ENCODE peak calls at places on chromosomes 16 and 17, in ten cellular contexts. One of them, this sample, is unnamed.

GRCh38 chr16:60748366-60748765 is 1287.9 kb downstream of the CDH8 start:
- DNase-seq in GM04504: no peak
- DNase-seq in uterus: no peak
- DNase-seq in EH: no peak
- DNase-seq in tibial artery: no peak
- DNase-seq in NCI-H1105: no peak
- DNase-seq in NCI-H1930: no peak
- DNase-seq in stimulated activated CD8-positive, alpha-beta memory T cell treated with anti-CD3 and anti-CD28 coated beads, Interleukin-7, amount 100 ng/mL, for 1 hour: no peak
- DNase-seq in chondrocyte: no peak
- DNase-seq in GM23248: no peak
- DNase-seq in this sample: no peak

GRCh38 chr16:1124291-1124690 is 28.2 kb upstream of the C1QTNF8 start:
- DNase-seq in GM04504: no peak
- DNase-seq in uterus: no peak
- DNase-seq in EH: no peak
- DNase-seq in tibial artery: no peak
- DNase-seq in NCI-H1105: no peak
- DNase-seq in NCI-H1930: no peak
- DNase-seq in stimulated activated CD8-positive, alpha-beta memory T cell treated with anti-CD3 and anti-CD28 coated beads, Interleukin-7, amount 100 ng/mL, for 1 hour: no peak
- DNase-seq in chondrocyte: no peak
- DNase-seq in GM23248: no peak
- DNase-seq in this sample: no peak

GRCh38 chr17:39139561-39139960 is 11.9 kb downstream of the PLXDC1 start:
- DNase-seq in GM04504: no peak
- DNase-seq in uterus: no peak
- DNase-seq in EH: no peak
- DNase-seq in tibial artery: no peak
- DNase-seq in NCI-H1105: no peak
- DNase-seq in NCI-H1930: no peak
- DNase-seq in stimulated activated CD8-positive, alpha-beta memory T cell treated with anti-CD3 and anti-CD28 coated beads, Interleukin-7, amount 100 ng/mL, for 1 hour: no peak
- DNase-seq in chondrocyte: no peak
- DNase-seq in GM23248: no peak
- DNase-seq in this sample: no peak

GRCh38 chr16:57134982-57135381 is 42.6 kb downstream of the CPNE2 start:
- DNase-seq in GM04504: no peak
- DNase-seq in uterus: no peak
- DNase-seq in EH: no peak
- DNase-seq in tibial artery: no peak
- DNase-seq in NCI-H1105: no peak
- DNase-seq in NCI-H1930: no peak
- DNase-seq in stimulated activated CD8-positive, alpha-beta memory T cell treated with anti-CD3 and anti-CD28 coated beads, Interleukin-7, amount 100 ng/mL, for 1 hour: no peak
- DNase-seq in chondrocyte: peak; percentile 46
- DNase-seq in GM23248: no peak
- DNase-seq in this sample: no peak

GRCh38 chr16:87057951-87058560 is 259.1 kb downstream of the C16orf95 start:
- DNase-seq in GM04504: no peak
- DNase-seq in uterus: no peak
- DNase-seq in EH: no peak
- DNase-seq in tibial artery: no peak
- DNase-seq in NCI-H1105: no peak
- DNase-seq in NCI-H1930: no peak
- DNase-seq in stimulated activated CD8-positive, alpha-beta memory T cell treated with anti-CD3 and anti-CD28 coated beads, Interleukin-7, amount 100 ng/mL, for 1 hour: no peak
- DNase-seq in chondrocyte: no peak
- DNase-seq in GM23248: no peak
- DNase-seq in this sample: no peak

GRCh38 chr17:58301504-58302150 is 20.9 kb upstream of the MPO start:
- DNase-seq in GM04504: no peak
- DNase-seq in uterus: no peak
- DNase-seq in EH: no peak
- DNase-seq in tibial artery: peak; percentile 3
- DNase-seq in NCI-H1105: no peak
- DNase-seq in NCI-H1930: no peak
- DNase-seq in stimulated activated CD8-positive, alpha-beta memory T cell treated with anti-CD3 and anti-CD28 coated beads, Interleukin-7, amount 100 ng/mL, for 1 hour: no peak
- DNase-seq in chondrocyte: no peak
- DNase-seq in GM23248: no peak
- DNase-seq in this sample: no peak

GRCh38 chr17:37743875-37744632 is 805 bp downstream of the HNF1B start:
- DNase-seq in GM04504: no peak
- DNase-seq in uterus: no peak
- DNase-seq in EH: no peak
- DNase-seq in tibial artery: no peak
- DNase-seq in NCI-H1105: no peak
- DNase-seq in NCI-H1930: no peak
- DNase-seq in stimulated activated CD8-positive, alpha-beta memory T cell treated with anti-CD3 and anti-CD28 coated beads, Interleukin-7, amount 100 ng/mL, for 1 hour: no peak
- DNase-seq in chondrocyte: peak; percentile 93
- DNase-seq in GM23248: no peak
- DNase-seq in this sample: no peak

GRCh38 chr16:59899940-59900339 is 1165.8 kb upstream of the GOT2 start:
- DNase-seq in GM04504: no peak
- DNase-seq in uterus: no peak
- DNase-seq in EH: no peak
- DNase-seq in tibial artery: no peak
- DNase-seq in NCI-H1105: no peak
- DNase-seq in NCI-H1930: no peak
- DNase-seq in stimulated activated CD8-positive, alpha-beta memory T cell treated with anti-CD3 and anti-CD28 coated beads, Interleukin-7, amount 100 ng/mL, for 1 hour: no peak
- DNase-seq in chondrocyte: no peak
- DNase-seq in GM23248: no peak
- DNase-seq in this sample: no peak

GRCh38 chr16:73122604-73123386 is 74.9 kb upstream of the ZFHX3 start:
- DNase-seq in GM04504: no peak
- DNase-seq in uterus: peak; percentile 25
- DNase-seq in EH: peak; percentile 7
- DNase-seq in tibial artery: peak; percentile 59
- DNase-seq in NCI-H1105: no peak
- DNase-seq in NCI-H1930: no peak
- DNase-seq in stimulated activated CD8-positive, alpha-beta memory T cell treated with anti-CD3 and anti-CD28 coated beads, Interleukin-7, amount 100 ng/mL, for 1 hour: no peak
- DNase-seq in chondrocyte: no peak
- DNase-seq in GM23248: peak; percentile 27
- DNase-seq in this sample: no peak

GRCh38 chr16:3650631-3651265 is 3.7 kb upstream of the DNASE1 start:
- DNase-seq in GM04504: no peak
- DNase-seq in uterus: no peak
- DNase-seq in EH: no peak
- DNase-seq in tibial artery: no peak
- DNase-seq in NCI-H1105: no peak
- DNase-seq in NCI-H1930: no peak
- DNase-seq in stimulated activated CD8-positive, alpha-beta memory T cell treated with anti-CD3 and anti-CD28 coated beads, Interleukin-7, amount 100 ng/mL, for 1 hour: no peak
- DNase-seq in chondrocyte: peak; percentile 67
- DNase-seq in GM23248: no peak
- DNase-seq in this sample: no peak

GRCh38 chr17:41748275-41748674 is 13.8 kb upstream of the HAP1 start:
- DNase-seq in GM04504: no peak
- DNase-seq in uterus: no peak
- DNase-seq in EH: no peak
- DNase-seq in tibial artery: no peak
- DNase-seq in NCI-H1105: no peak
- DNase-seq in NCI-H1930: no peak
- DNase-seq in stimulated activated CD8-positive, alpha-beta memory T cell treated with anti-CD3 and anti-CD28 coated beads, Interleukin-7, amount 100 ng/mL, for 1 hour: no peak
- DNase-seq in chondrocyte: no peak
- DNase-seq in GM23248: no peak
- DNase-seq in this sample: no peak

GRCh38 chr17:59618894-59619312 is 792 bp upstream of the CLTC start:
- DNase-seq in GM04504: no peak
- DNase-seq in uterus: no peak
- DNase-seq in EH: no peak
- DNase-seq in tibial artery: peak; percentile 93
- DNase-seq in NCI-H1105: no peak
- DNase-seq in NCI-H1930: no peak
- DNase-seq in stimulated activated CD8-positive, alpha-beta memory T cell treated with anti-CD3 and anti-CD28 coated beads, Interleukin-7, amount 100 ng/mL, for 1 hour: no peak
- DNase-seq in chondrocyte: no peak
- DNase-seq in GM23248: no peak
- DNase-seq in this sample: no peak

GRCh38 chr16:49640606-49641005 is 215.3 kb downstream of the ZNF423 start:
- DNase-seq in GM04504: no peak
- DNase-seq in uterus: no peak
- DNase-seq in EH: no peak
- DNase-seq in tibial artery: no peak
- DNase-seq in NCI-H1105: no peak
- DNase-seq in NCI-H1930: no peak
- DNase-seq in stimulated activated CD8-positive, alpha-beta memory T cell treated with anti-CD3 and anti-CD28 coated beads, Interleukin-7, amount 100 ng/mL, for 1 hour: no peak
- DNase-seq in chondrocyte: no peak
- DNase-seq in GM23248: no peak
- DNase-seq in this sample: no peak

GRCh38 chr17:33385713-33386112 is 92.6 kb upstream of the ASIC2 start:
- DNase-seq in GM04504: no peak
- DNase-seq in uterus: no peak
- DNase-seq in EH: no peak
- DNase-seq in tibial artery: no peak
- DNase-seq in NCI-H1105: no peak
- DNase-seq in NCI-H1930: no peak
- DNase-seq in stimulated activated CD8-positive, alpha-beta memory T cell treated with anti-CD3 and anti-CD28 coated beads, Interleukin-7, amount 100 ng/mL, for 1 hour: no peak
- DNase-seq in chondrocyte: no peak
- DNase-seq in GM23248: no peak
- DNase-seq in this sample: no peak

GRCh38 chr17:50649042-50649908 is 14.6 kb downstream of the ABCC3 start:
- DNase-seq in GM04504: no peak
- DNase-seq in uterus: no peak
- DNase-seq in EH: peak; percentile 31
- DNase-seq in tibial artery: no peak
- DNase-seq in NCI-H1105: no peak
- DNase-seq in NCI-H1930: no peak
- DNase-seq in stimulated activated CD8-positive, alpha-beta memory T cell treated with anti-CD3 and anti-CD28 coated beads, Interleukin-7, amount 100 ng/mL, for 1 hour: no peak
- DNase-seq in chondrocyte: no peak
- DNase-seq in GM23248: no peak
- DNase-seq in this sample: no peak

GRCh38 chr17:83161298-83162034 is 82.1 kb downstream of the METRNL start:
- DNase-seq in GM04504: peak; percentile 85
- DNase-seq in uterus: peak; percentile 42
- DNase-seq in EH: peak; percentile 79
- DNase-seq in tibial artery: no peak
- DNase-seq in NCI-H1105: no peak
- DNase-seq in NCI-H1930: no peak
- DNase-seq in stimulated activated CD8-positive, alpha-beta memory T cell treated with anti-CD3 and anti-CD28 coated beads, Interleukin-7, amount 100 ng/mL, for 1 hour: no peak
- DNase-seq in chondrocyte: peak; percentile 54
- DNase-seq in GM23248: peak; percentile 89
- DNase-seq in this sample: no peak

GRCh38 chr17:17025621-17026020 is 16.6 kb upstream of the MPRIP start:
- DNase-seq in GM04504: no peak
- DNase-seq in uterus: no peak
- DNase-seq in EH: no peak
- DNase-seq in tibial artery: no peak
- DNase-seq in NCI-H1105: no peak
- DNase-seq in NCI-H1930: no peak
- DNase-seq in stimulated activated CD8-positive, alpha-beta memory T cell treated with anti-CD3 and anti-CD28 coated beads, Interleukin-7, amount 100 ng/mL, for 1 hour: no peak
- DNase-seq in chondrocyte: no peak
- DNase-seq in GM23248: no peak
- DNase-seq in this sample: no peak

GRCh38 chr17:81062014-81062413 is 27.1 kb downstream of the BAIAP2 start:
- DNase-seq in GM04504: no peak
- DNase-seq in uterus: no peak
- DNase-seq in EH: no peak
- DNase-seq in tibial artery: no peak
- DNase-seq in NCI-H1105: no peak
- DNase-seq in NCI-H1930: no peak
- DNase-seq in stimulated activated CD8-positive, alpha-beta memory T cell treated with anti-CD3 and anti-CD28 coated beads, Interleukin-7, amount 100 ng/mL, for 1 hour: no peak
- DNase-seq in chondrocyte: no peak
- DNase-seq in GM23248: no peak
- DNase-seq in this sample: no peak

GRCh38 chr17:40832840-40833239 is 10.4 kb upstream of the KRT10 start:
- DNase-seq in GM04504: no peak
- DNase-seq in uterus: no peak
- DNase-seq in EH: peak; percentile 20
- DNase-seq in tibial artery: no peak
- DNase-seq in NCI-H1105: no peak
- DNase-seq in NCI-H1930: no peak
- DNase-seq in stimulated activated CD8-positive, alpha-beta memory T cell treated with anti-CD3 and anti-CD28 coated beads, Interleukin-7, amount 100 ng/mL, for 1 hour: no peak
- DNase-seq in chondrocyte: no peak
- DNase-seq in GM23248: no peak
- DNase-seq in this sample: no peak

GRCh38 chr17:75844530-75845057 is 390 bp upstream of the UNC13D start:
- DNase-seq in GM04504: no peak
- DNase-seq in uterus: no peak
- DNase-seq in EH: no peak
- DNase-seq in tibial artery: no peak
- DNase-seq in NCI-H1105: no peak
- DNase-seq in NCI-H1930: no peak
- DNase-seq in stimulated activated CD8-positive, alpha-beta memory T cell treated with anti-CD3 and anti-CD28 coated beads, Interleukin-7, amount 100 ng/mL, for 1 hour: no peak
- DNase-seq in chondrocyte: no peak
- DNase-seq in GM23248: no peak
- DNase-seq in this sample: no peak

GRCh38 chr16:424623-425081 is 797 bp upstream of the RAB11FIP3 start:
- DNase-seq in GM04504: no peak
- DNase-seq in uterus: peak; percentile 65
- DNase-seq in EH: no peak
- DNase-seq in tibial artery: peak; percentile 42
- DNase-seq in NCI-H1105: no peak
- DNase-seq in NCI-H1930: no peak
- DNase-seq in stimulated activated CD8-positive, alpha-beta memory T cell treated with anti-CD3 and anti-CD28 coated beads, Interleukin-7, amount 100 ng/mL, for 1 hour: no peak
- DNase-seq in chondrocyte: no peak
- DNase-seq in GM23248: peak; percentile 63
- DNase-seq in this sample: no peak

GRCh38 chr17:38674013-38674748 is 576 bp downstream of the EPOP start:
- DNase-seq in GM04504: no peak
- DNase-seq in uterus: peak; percentile 22
- DNase-seq in EH: no peak
- DNase-seq in tibial artery: no peak
- DNase-seq in NCI-H1105: no peak
- DNase-seq in NCI-H1930: no peak
- DNase-seq in stimulated activated CD8-positive, alpha-beta memory T cell treated with anti-CD3 and anti-CD28 coated beads, Interleukin-7, amount 100 ng/mL, for 1 hour: no peak
- DNase-seq in chondrocyte: no peak
- DNase-seq in GM23248: peak; percentile 59
- DNase-seq in this sample: no peak

GRCh38 chr17:48429638-48430586 is at the start of gene SKAP1:
- DNase-seq in GM04504: no peak
- DNase-seq in uterus: no peak
- DNase-seq in EH: no peak
- DNase-seq in tibial artery: no peak
- DNase-seq in NCI-H1105: no peak
- DNase-seq in NCI-H1930: no peak
- DNase-seq in stimulated activated CD8-positive, alpha-beta memory T cell treated with anti-CD3 and anti-CD28 coated beads, Interleukin-7, amount 100 ng/mL, for 1 hour: peak; percentile 30
- DNase-seq in chondrocyte: no peak
- DNase-seq in GM23248: peak; percentile 7
- DNase-seq in this sample: no peak

GRCh38 chr16:75679366-75679765 is 2.6 kb upstream of the CPHXL2 start:
- DNase-seq in GM04504: no peak
- DNase-seq in uterus: no peak
- DNase-seq in EH: peak; percentile 6
- DNase-seq in tibial artery: no peak
- DNase-seq in NCI-H1105: no peak
- DNase-seq in NCI-H1930: no peak
- DNase-seq in stimulated activated CD8-positive, alpha-beta memory T cell treated with anti-CD3 and anti-CD28 coated beads, Interleukin-7, amount 100 ng/mL, for 1 hour: no peak
- DNase-seq in chondrocyte: no peak
- DNase-seq in GM23248: peak; percentile 6
- DNase-seq in this sample: no peak

GRCh38 chr16:12178251-12178990 is 201.9 kb downstream of the SNX29 start:
- DNase-seq in GM04504: peak; percentile 32
- DNase-seq in uterus: peak; percentile 70
- DNase-seq in EH: peak; percentile 57
- DNase-seq in tibial artery: no peak
- DNase-seq in NCI-H1105: no peak
- DNase-seq in NCI-H1930: no peak
- DNase-seq in stimulated activated CD8-positive, alpha-beta memory T cell treated with anti-CD3 and anti-CD28 coated beads, Interleukin-7, amount 100 ng/mL, for 1 hour: no peak
- DNase-seq in chondrocyte: no peak
- DNase-seq in GM23248: peak; percentile 90
- DNase-seq in this sample: no peak

GRCh38 chr17:62307196-62307595 is 73.2 kb upstream of the EFCAB3 start:
- DNase-seq in GM04504: no peak
- DNase-seq in uterus: no peak
- DNase-seq in EH: no peak
- DNase-seq in tibial artery: no peak
- DNase-seq in NCI-H1105: no peak
- DNase-seq in NCI-H1930: no peak
- DNase-seq in stimulated activated CD8-positive, alpha-beta memory T cell treated with anti-CD3 and anti-CD28 coated beads, Interleukin-7, amount 100 ng/mL, for 1 hour: no peak
- DNase-seq in chondrocyte: no peak
- DNase-seq in GM23248: no peak
- DNase-seq in this sample: no peak

GRCh38 chr16:84730406-84731106 is 30.8 kb downstream of the USP10 start:
- DNase-seq in GM04504: peak; percentile 75
- DNase-seq in uterus: peak; percentile 44
- DNase-seq in EH: peak; percentile 95
- DNase-seq in tibial artery: peak; percentile 77
- DNase-seq in NCI-H1105: no peak
- DNase-seq in NCI-H1930: no peak
- DNase-seq in stimulated activated CD8-positive, alpha-beta memory T cell treated with anti-CD3 and anti-CD28 coated beads, Interleukin-7, amount 100 ng/mL, for 1 hour: no peak
- DNase-seq in chondrocyte: no peak
- DNase-seq in GM23248: peak; percentile 98
- DNase-seq in this sample: peak; percentile 42

GRCh38 chr17:57708401-57708800 is 36.7 kb downstream of the CCDC182 start:
- DNase-seq in GM04504: no peak
- DNase-seq in uterus: no peak
- DNase-seq in EH: no peak
- DNase-seq in tibial artery: no peak
- DNase-seq in NCI-H1105: no peak
- DNase-seq in NCI-H1930: no peak
- DNase-seq in stimulated activated CD8-positive, alpha-beta memory T cell treated with anti-CD3 and anti-CD28 coated beads, Interleukin-7, amount 100 ng/mL, for 1 hour: no peak
- DNase-seq in chondrocyte: no peak
- DNase-seq in GM23248: peak; percentile 39
- DNase-seq in this sample: no peak

This sample was measured in DMS79.